ENCODE peak calls at places on chromosomes 6 and 20, in ten cellular contexts. M, Z, Q, C, A, L, D, B, H and K are unnamed samples.
A peak's percentile ranks its signal among the peaks of the same experiment; 100 is the strongest.

GRCh38 chr6:168607272-168608112 is 166.5 kb downstream of the SMOC2 start:
- DNase-seq in M (no peak), Z (no peak), Q (no peak), C (no peak), A (no peak), L (no peak), D (no peak), B (no peak), H (no peak), K (no peak)

GRCh38 chr20:57427239-57428127 is 36.3 kb downstream of the RBM38 start:
- DNase-seq in M (peak; percentile 69), Z (no peak), Q (no peak), C (no peak), A (no peak), L (no peak), D (no peak), B (no peak), H (no peak), K (no peak)

GRCh38 chr20:846894-847278 is 13.4 kb downstream of the FAM110A start:
- DNase-seq in M (no peak), Z (no peak), Q (no peak), C (no peak), A (no peak), L (no peak), D (peak; percentile 39), B (no peak), H (no peak), K (no peak)

GRCh38 chr20:50380697-50381040 is 129.5 kb upstream of the PTPN1 start:
- DNase-seq in M (no peak), Z (peak; percentile 71), Q (peak; percentile 80), C (no peak), A (peak; percentile 50), L (peak; percentile 25), D (peak; percentile 57), B (no peak), H (no peak), K (no peak)

GRCh38 chr6:23826587-23826986 is 299.4 kb upstream of the NRSN1 start:
- DNase-seq in M (no peak), Z (no peak), Q (no peak), C (no peak), A (no peak), L (no peak), D (no peak), B (no peak), H (no peak), K (no peak)

GRCh38 chr6:7561153-7561964 is 19.9 kb downstream of the DSP start:
- DNase-seq in M (no peak), Z (peak; percentile 17), Q (peak; percentile 9), C (no peak), A (peak; percentile 93), L (no peak), D (peak; percentile 31), B (peak; percentile 89), H (peak; percentile 69), K (peak; percentile 96)

GRCh38 chr6:105740946-105741605 is 338.2 kb upstream of the PREP start:
- DNase-seq in M (no peak), Z (no peak), Q (peak; percentile 65), C (no peak), A (no peak), L (peak; percentile 11), D (no peak), B (no peak), H (no peak), K (no peak)

GRCh38 chr6:44650947-44651346 is 263.4 kb downstream of the CDC5L start:
- DNase-seq in M (no peak), Z (no peak), Q (no peak), C (no peak), A (no peak), L (peak; percentile 46), D (no peak), B (no peak), H (no peak), K (no peak)